ENCODE peak calls at places on chromosomes 3 and 15, in six cellular contexts. M, Q, Y, W, F and N are unnamed samples.

GRCh38 chr3:64056616-64057165 is 33.4 kb upstream of the PSMD6 start:
- DNase-seq in M (no peak), Q (no peak), Y (no peak), W (no peak), F (peak), N (no peak)

GRCh38 chr3:27728195-27729087 is 6.3 kb upstream of the EOMES start:
- DNase-seq in M (no peak), Q (no peak), Y (no peak), W (peak), F (peak), N (peak)

GRCh38 chr3:123411340-123412040 is 37.4 kb downstream of the ADCY5 start:
- DNase-seq in M (no peak), Q (no peak), Y (no peak), W (no peak), F (no peak), N (no peak)

GRCh38 chr3:32818431-32819085 is 761 bp downstream of the TRIM71 start:
- DNase-seq in M (peak), Q (no peak), Y (no peak), W (no peak), F (no peak), N (no peak)

GRCh38 chr3:76051145-76051544 is 265.8 kb upstream of the ZNF717 start:
- DNase-seq in M (no peak), Q (no peak), Y (no peak), W (no peak), F (no peak), N (no peak)

GRCh38 chr15:40047413-40048154 is 8.6 kb upstream of the SRP14 start:
- DNase-seq in M (peak), Q (peak), Y (no peak), W (no peak), F (peak), N (no peak)

GRCh38 chr3:17091895-17092294 is 207.1 kb downstream of the PLCL2 start:
- DNase-seq in M (no peak), Q (no peak), Y (no peak), W (no peak), F (peak), N (no peak)

GRCh38 chr3:57980416-57980815 is 27.8 kb upstream of the FLNB start:
- DNase-seq in M (no peak), Q (no peak), Y (no peak), W (no peak), F (no peak), N (no peak)

GRCh38 chr15:71572452-71573053 is 237.8 kb upstream of the NR2E3 start:
- DNase-seq in M (no peak), Q (no peak), Y (no peak), W (peak), F (no peak), N (peak)

GRCh38 chr3:102354818-102355515 is 79.8 kb upstream of the ZPLD1 start:
- DNase-seq in M (no peak), Q (peak), Y (no peak), W (no peak), F (peak), N (no peak)

GRCh38 chr3:189229421-189229820 is 57.6 kb downstream of the TPRG1 start:
- DNase-seq in M (no peak), Q (no peak), Y (no peak), W (no peak), F (no peak), N (no peak)

GRCh38 chr3:141454055-141454454 is 32.8 kb upstream of the RASA2 start:
- DNase-seq in M (no peak), Q (no peak), Y (no peak), W (no peak), F (no peak), N (no peak)

GRCh38 chr15:43531018-43531667 is 13.7 kb downstream of the MAP1A start:
- DNase-seq in M (no peak), Q (no peak), Y (no peak), W (no peak), F (no peak), N (peak)

GRCh38 chr3:143784446-143784845 is 63.8 kb downstream of the SLC9A9 start:
- DNase-seq in M (no peak), Q (no peak), Y (no peak), W (no peak), F (no peak), N (no peak)

GRCh38 chr15:58793862-58794261 is 22.8 kb downstream of the MINDY2 start:
- DNase-seq in M (no peak), Q (no peak), Y (no peak), W (no peak), F (no peak), N (peak)

GRCh38 chr3:67635257-67635656 is 19.2 kb downstream of the SUCLG2 start:
- DNase-seq in M (no peak), Q (peak), Y (no peak), W (no peak), F (peak), N (no peak)

GRCh38 chr15:90750186-90750585 is 33.0 kb downstream of the BLM start:
- DNase-seq in M (peak), Q (no peak), Y (no peak), W (no peak), F (no peak), N (no peak)

GRCh38 chr15:66720206-66721010 is 18.4 kb downstream of the SMAD6 start:
- DNase-seq in M (peak), Q (peak), Y (no peak), W (no peak), F (peak), N (no peak)

GRCh38 chr15:75843618-75844610 is 667 bp downstream of the UBE2Q2 start:
- DNase-seq in M (peak), Q (peak), Y (peak), W (peak), F (peak), N (peak)

GRCh38 chr3:100029689-100030088 is 84.6 kb downstream of the FILIP1L start:
- DNase-seq in M (no peak), Q (no peak), Y (no peak), W (no peak), F (no peak), N (no peak)

GRCh38 chr3:46297658-46298423 is 55.6 kb downstream of the CCR3 start:
- DNase-seq in M (no peak), Q (no peak), Y (no peak), W (no peak), F (no peak), N (no peak)

GRCh38 chr3:52339612-52340011 is 23.5 kb downstream of the DNAH1 start:
- DNase-seq in M (peak), Q (peak), Y (peak), W (peak), F (peak), N (peak)